ENCODE peak calls at places on chromosomes 6 and 20, in eight cellular contexts. J is activated CD8-positive, alpha-beta T cell treated with anti-CD3 and anti-CD28 coated beads for 36 hours; U is omental fat pad; W is psoas muscle; C is foreskin keratinocyte; Y is heart right ventricle; E is right lobe of liver; S is gastrocnemius medialis. Z is an unnamed sample.
A peak's percentile ranks its signal among the peaks of the same experiment; 100 is the strongest.

GRCh38 chr6:24257282-24257681 is 100.6 kb downstream of the DCDC2 start:
- ATAC-seq in J (no peak), U (no peak), W (no peak), C (peak; percentile 24), Y (no peak), E (no peak), S (no peak), Z (no peak)

GRCh38 chr20:45779011-45779915 is 12.4 kb downstream of the WFDC3 start:
- ATAC-seq in J (peak; percentile 34), U (peak; percentile 94), W (peak; percentile 25), C (peak; percentile 83), Y (peak; percentile 82), E (no peak), S (peak; percentile 86), Z (peak; percentile 97)

GRCh38 chr6:25866011-25866410 is 8.0 kb downstream of the SLC17A3 start:
- ATAC-seq in J (peak; percentile 65), U (no peak), W (no peak), C (no peak), Y (no peak), E (no peak), S (no peak), Z (no peak)

GRCh38 chr6:119330520-119330919 is 19.0 kb downstream of the MAN1A1 start:
- ATAC-seq in J (no peak), U (no peak), W (no peak), C (no peak), Y (no peak), E (no peak), S (no peak), Z (no peak)

GRCh38 chr6:129842137-129842536 is 19.0 kb downstream of the TMEM244 start:
- ATAC-seq in J (no peak), U (no peak), W (no peak), C (no peak), Y (no peak), E (no peak), S (no peak), Z (no peak)

GRCh38 chr6:15473741-15474161 is 189.1 kb downstream of the DTNBP1 start:
- ATAC-seq in J (no peak), U (no peak), W (peak; percentile 76), C (no peak), Y (peak; percentile 76), E (peak; percentile 79), S (peak; percentile 83), Z (peak; percentile 30)

GRCh38 chr6:36956111-36956820 is 1.7 kb downstream of the PI16 start:
- ATAC-seq in J (no peak), U (peak; percentile 42), W (peak; percentile 53), C (peak; percentile 85), Y (peak; percentile 12), E (no peak), S (peak; percentile 54), Z (no peak)

GRCh38 chr6:154758125-154758524 is 24.9 kb downstream of the SCAF8 start:
- ATAC-seq in J (no peak), U (no peak), W (peak; percentile 5), C (peak; percentile 75), Y (no peak), E (no peak), S (no peak), Z (no peak)

GRCh38 chr6:160882741-160883340 is 108.7 kb upstream of the MAP3K4 start:
- ATAC-seq in J (no peak), U (no peak), W (no peak), C (peak; percentile 80), Y (peak; percentile 62), E (no peak), S (no peak), Z (peak; percentile 50)

GRCh38 chr6:53918854-53919253 is 124.0 kb downstream of the LRRC1 start:
- ATAC-seq in J (no peak), U (no peak), W (no peak), C (peak; percentile 45), Y (no peak), E (no peak), S (no peak), Z (no peak)

GRCh38 chr6:144361027-144361426 is 75.9 kb downstream of the UTRN start:
- ATAC-seq in J (peak; percentile 31), U (no peak), W (no peak), C (no peak), Y (no peak), E (no peak), S (no peak), Z (no peak)

GRCh38 chr20:35085477-35086225 is 7.0 kb downstream of the TRPC4AP start:
- ATAC-seq in J (peak; percentile 86), U (no peak), W (no peak), C (no peak), Y (no peak), E (no peak), S (no peak), Z (no peak)

GRCh38 chr6:153218184-153218792 is 87.2 kb upstream of the RGS17 start:
- ATAC-seq in J (no peak), U (no peak), W (no peak), C (no peak), Y (no peak), E (no peak), S (no peak), Z (no peak)

GRCh38 chr6:52306972-52307849 is 22.7 kb upstream of the MCM3 start:
- ATAC-seq in J (peak; percentile 2), U (no peak), W (no peak), C (peak; percentile 11), Y (no peak), E (no peak), S (no peak), Z (no peak)

GRCh38 chr6:140105857-140106256 is 731.4 kb upstream of the CITED2 start:
- ATAC-seq in J (no peak), U (no peak), W (no peak), C (peak; percentile 58), Y (no peak), E (no peak), S (peak; percentile 36), Z (no peak)
- TF ChIP-seq CTCF in J (no peak), U (no peak), W (peak; percentile 18), C (peak; percentile 53), Y (peak; percentile 20), E (peak; percentile 24), S (peak; percentile 14), Z (no peak)

GRCh38 chr6:117711369-117711768 is 36.1 kb downstream of the NUS1 start:
- ATAC-seq in J (no peak), U (no peak), W (no peak), C (peak; percentile 41), Y (no peak), E (no peak), S (no peak), Z (no peak)
- TF ChIP-seq CTCF in J (no peak), U (no peak), W (peak; percentile 9), C (peak; percentile 39), Y (no peak), E (no peak), S (no peak), Z (no peak)

GRCh38 chr20:62989201-62989601 is 17.6 kb downstream of the BHLHE23 start:
- ATAC-seq in J (peak; percentile 79), U (no peak), W (no peak), C (no peak), Y (no peak), E (no peak), S (no peak), Z (no peak)
- TF ChIP-seq CTCF in J (no peak), U (no peak), W (no peak), C (no peak), Y (no peak), E (no peak), S (no peak), Z (no peak)

GRCh38 chr6:28988536-28989415 is 16.3 kb downstream of the ZNF311 start:
- ATAC-seq in J (peak; percentile 86), U (no peak), W (no peak), C (peak; percentile 40), Y (no peak), E (peak; percentile 63), S (no peak), Z (no peak)
- TF ChIP-seq CTCF in J (peak; percentile 67), U (no peak), W (no peak), C (peak; percentile 74), Y (peak; percentile 49), E (peak; percentile 31), S (no peak), Z (peak; percentile 16)

GRCh38 chr6:4351857-4352669 is 216.7 kb upstream of the ECI2 start:
- ATAC-seq in J (no peak), U (peak; percentile 79), W (peak; percentile 93), C (peak; percentile 79), Y (peak; percentile 68), E (no peak), S (peak; percentile 92), Z (peak; percentile 81)
- TF ChIP-seq CTCF in J (no peak), U (no peak), W (no peak), C (peak; percentile 40), Y (no peak), E (no peak), S (no peak), Z (no peak)

GRCh38 chr20:62493253-62493885 is 17.6 kb upstream of the GATA5 start:
- ATAC-seq in J (no peak), U (peak; percentile 3), W (no peak), C (no peak), Y (peak; percentile 56), E (no peak), S (no peak), Z (no peak)
- TF ChIP-seq CTCF in J (no peak), U (no peak), W (no peak), C (no peak), Y (no peak), E (no peak), S (no peak), Z (no peak)

GRCh38 chr6:113414511-113414910 is 442.6 kb upstream of the MARCKS start:
- ATAC-seq in J (no peak), U (peak; percentile 88), W (no peak), C (peak; percentile 99), Y (peak; percentile 79), E (peak; percentile 91), S (no peak), Z (peak; percentile 48)
- TF ChIP-seq CTCF in J (no peak), U (no peak), W (peak; percentile 40), C (peak; percentile 90), Y (peak; percentile 55), E (peak; percentile 43), S (no peak), Z (peak; percentile 66)

GRCh38 chr6:127103482-127103881 is 15.0 kb upstream of the RSPO3 start:
- ATAC-seq in J (no peak), U (no peak), W (no peak), C (no peak), Y (no peak), E (no peak), S (no peak), Z (no peak)

GRCh38 chr6:127102299-127102698 is 16.2 kb upstream of the RSPO3 start:
- ATAC-seq in J (no peak), U (peak; percentile 99), W (peak; percentile 64), C (peak; percentile 72), Y (no peak), E (no peak), S (peak; percentile 96), Z (peak; percentile 100)

GRCh38 chr6:127102859-127103258 is 15.6 kb upstream of the RSPO3 start:
- ATAC-seq in J (no peak), U (no peak), W (no peak), C (no peak), Y (no peak), E (no peak), S (no peak), Z (no peak)

GRCh38 chr6:127096167-127096566 is 22.3 kb upstream of the RSPO3 start:
- ATAC-seq in J (no peak), U (no peak), W (no peak), C (no peak), Y (no peak), E (no peak), S (no peak), Z (no peak)

GRCh38 chr6:127100510-127101140 is 17.8 kb upstream of the RSPO3 start:
- ATAC-seq in J (no peak), U (no peak), W (no peak), C (peak; percentile 47), Y (no peak), E (no peak), S (no peak), Z (no peak)
- TF ChIP-seq CTCF in J (no peak), U (no peak), W (no peak), C (peak; percentile 44), Y (peak; percentile 37), E (no peak), S (no peak), Z (peak; percentile 49)